ENCODE peak calls at places on chromosome 17, in ten cellular contexts. B, H, O, S, D, V, J, U, L and G are unnamed samples.

GRCh38 chr17:71987634-71988033 is 133.2 kb upstream of the SOX9 start:
- DNase-seq in B (no peak), H (no peak), O (no peak), S (no peak), D (no peak), V (no peak), J (no peak), U (no peak), L (no peak), G (no peak)

GRCh38 chr17:17840751-17841591 is 4.2 kb upstream of the SREBF1 start:
- DNase-seq in B (no peak), H (no peak), O (no peak), S (no peak), D (peak), V (no peak), J (no peak), U (peak), L (no peak), G (no peak)

GRCh38 chr17:4533522-4534502 is 21.4 kb downstream of the MYBBP1A start:
- DNase-seq in B (peak), H (no peak), O (no peak), S (no peak), D (no peak), V (no peak), J (no peak), U (peak), L (no peak), G (no peak)

GRCh38 chr17:71846561-71846960 is 274.3 kb upstream of the SOX9 start:
- DNase-seq in B (no peak), H (no peak), O (no peak), S (no peak), D (no peak), V (no peak), J (no peak), U (no peak), L (no peak), G (no peak)

GRCh38 chr17:7914771-7915610 is 1.1 kb downstream of the RNF227 start:
- DNase-seq in B (peak), H (no peak), O (no peak), S (no peak), D (no peak), V (peak), J (peak), U (no peak), L (no peak), G (no peak)

GRCh38 chr17:59688008-59688407 is 19.2 kb downstream of the PTRH2 start:
- DNase-seq in B (no peak), H (no peak), O (no peak), S (no peak), D (no peak), V (no peak), J (no peak), U (no peak), L (no peak), G (no peak)

GRCh38 chr17:28426081-28426519 is 20.1 kb upstream of the SLC46A1 start:
- DNase-seq in B (peak), H (no peak), O (no peak), S (no peak), D (peak), V (no peak), J (no peak), U (peak), L (no peak), G (no peak)

GRCh38 chr17:2051388-2052237 is 3.3 kb upstream of the HIC1 start:
- DNase-seq in B (no peak), H (no peak), O (no peak), S (no peak), D (no peak), V (no peak), J (peak), U (no peak), L (peak), G (no peak)

GRCh38 chr17:81206657-81207056 is 16.1 kb downstream of the CEP131 start:
- DNase-seq in B (no peak), H (no peak), O (no peak), S (no peak), D (no peak), V (no peak), J (no peak), U (no peak), L (no peak), G (no peak)

GRCh38 chr17:31446195-31446967 is 54.9 kb downstream of the RAB11FIP4 start:
- DNase-seq in B (no peak), H (no peak), O (no peak), S (no peak), D (no peak), V (no peak), J (no peak), U (no peak), L (no peak), G (no peak)

GRCh38 chr17:34201225-34201624 is 53.9 kb upstream of the CCL2 start:
- DNase-seq in B (no peak), H (no peak), O (no peak), S (no peak), D (no peak), V (no peak), J (no peak), U (no peak), L (no peak), G (no peak)

GRCh38 chr17:8913091-8913490 is 45.6 kb upstream of the PIK3R6 start:
- DNase-seq in B (no peak), H (no peak), O (no peak), S (peak), D (no peak), V (no peak), J (no peak), U (no peak), L (no peak), G (no peak)

GRCh38 chr17:18219016-18219415 is 6.4 kb upstream of the LLGL1 start:
- DNase-seq in B (no peak), H (no peak), O (no peak), S (no peak), D (no peak), V (no peak), J (no peak), U (no peak), L (no peak), G (no peak)

GRCh38 chr17:45946841-45947256 is 52.2 kb upstream of the STH start:
- DNase-seq in B (no peak), H (no peak), O (no peak), S (no peak), D (no peak), V (no peak), J (no peak), U (no peak), L (no peak), G (no peak)

GRCh38 chr17:40022961-40023541 is 7.8 kb downstream of the CSF3 start:
- DNase-seq in B (peak), H (no peak), O (no peak), S (no peak), D (no peak), V (peak), J (no peak), U (no peak), L (no peak), G (no peak)

GRCh38 chr17:29847527-29847931 is 82.5 kb downstream of the SSH2 start:
- DNase-seq in B (no peak), H (no peak), O (no peak), S (no peak), D (peak), V (no peak), J (no peak), U (no peak), L (no peak), G (no peak)

GRCh38 chr17:51251010-51251409 is 8.8 kb downstream of the MBTD1 start:
- DNase-seq in B (no peak), H (no peak), O (no peak), S (no peak), D (no peak), V (no peak), J (no peak), U (no peak), L (no peak), G (no peak)

GRCh38 chr17:41552455-41552854 is 19.4 kb downstream of the KRT9 start:
- DNase-seq in B (no peak), H (no peak), O (no peak), S (no peak), D (no peak), V (no peak), J (no peak), U (no peak), L (no peak), G (no peak)

GRCh38 chr17:65696739-65697394 is 135.4 kb upstream of the AXIN2 start:
- DNase-seq in B (no peak), H (no peak), O (no peak), S (no peak), D (no peak), V (no peak), J (no peak), U (no peak), L (no peak), G (no peak)

GRCh38 chr17:10812674-10813073 is 8.8 kb upstream of the TMEM238L start:
- DNase-seq in B (peak), H (no peak), O (no peak), S (no peak), D (no peak), V (no peak), J (no peak), U (no peak), L (no peak), G (no peak)

DNA sequence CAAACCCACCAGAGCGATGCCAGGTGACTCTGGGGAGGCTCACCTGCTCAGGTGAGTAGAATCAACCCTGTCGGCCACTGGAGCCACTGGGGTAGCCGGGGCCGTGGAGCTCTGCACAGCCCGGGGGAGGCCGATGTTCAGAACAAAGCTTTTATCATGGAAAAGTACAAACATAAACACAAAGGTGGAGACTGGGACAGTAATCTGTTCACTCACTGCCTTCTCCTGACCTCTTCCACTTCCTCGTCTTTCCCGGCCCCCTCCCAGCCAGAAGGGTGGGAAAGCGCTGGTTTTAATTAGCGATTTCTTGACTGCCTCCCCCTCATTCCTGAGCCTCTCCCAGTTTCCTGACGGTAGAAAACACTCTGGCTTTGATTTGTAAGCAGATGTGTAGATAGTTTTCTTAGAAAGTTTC is 9.8 kb upstream of the TEX19 start:
- DNase-seq in B (no peak), H (no peak), O (no peak), S (no peak), D (no peak), V (no peak), J (no peak), U (no peak), L (no peak), G (no peak)
- TF ChIP-seq POLR2AphosphoS5 in B (no peak), H (no peak), O (no peak), S (no peak), D (no peak), V (no peak), J (no peak), U (no peak), L (no peak), G (no peak)

DNA sequence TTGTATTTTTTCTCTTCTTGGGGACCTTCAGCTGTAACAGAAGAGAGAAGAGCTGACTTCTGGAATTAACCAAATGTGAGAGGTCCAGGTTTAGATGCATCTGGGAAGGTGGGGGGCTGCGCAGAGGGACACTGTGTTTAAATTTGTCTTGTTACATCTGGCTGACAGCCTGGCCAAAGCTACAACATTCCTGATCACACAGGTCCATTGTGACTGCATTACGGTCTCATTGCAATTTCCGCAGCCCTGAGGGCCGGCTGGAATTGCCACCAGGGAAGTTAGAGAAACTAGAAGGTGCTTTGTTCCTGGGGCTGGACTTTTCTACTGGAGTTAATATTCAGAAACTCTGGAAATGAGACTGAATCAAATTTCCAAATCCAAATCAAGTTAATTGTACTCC is 37.9 kb upstream of the LRRC75A start:
- DNase-seq in B (no peak), H (no peak), O (no peak), S (no peak), D (no peak), V (no peak), J (no peak), U (no peak), L (no peak), G (no peak)
- TF ChIP-seq POLR2AphosphoS5 in B (no peak), H (no peak), O (no peak), S (no peak), D (no peak), V (no peak), J (no peak), U (no peak), L (no peak), G (no peak)

GRCh38 chr17:48630009-48630924 is 4.1 kb upstream of the HOXB9 start:
- DNase-seq in B (no peak), H (no peak), O (no peak), S (no peak), D (no peak), V (no peak), J (no peak), U (no peak), L (no peak), G (no peak)

GRCh38 chr17:48627625-48628510 is 1.7 kb upstream of the HOXB9 start:
- DNase-seq in B (peak), H (no peak), O (no peak), S (no peak), D (no peak), V (no peak), J (no peak), U (no peak), L (no peak), G (no peak)

GRCh38 chr17:48630925-48631692 is 5.0 kb upstream of the HOXB9 start:
- DNase-seq in B (peak), H (no peak), O (no peak), S (no peak), D (peak), V (no peak), J (peak), U (no peak), L (no peak), G (no peak)

GRCh38 chr17:48628641-48629410 is 2.7 kb upstream of the HOXB9 start:
- DNase-seq in B (peak), H (no peak), O (no peak), S (no peak), D (no peak), V (no peak), J (no peak), U (no peak), L (no peak), G (no peak)

DNA sequence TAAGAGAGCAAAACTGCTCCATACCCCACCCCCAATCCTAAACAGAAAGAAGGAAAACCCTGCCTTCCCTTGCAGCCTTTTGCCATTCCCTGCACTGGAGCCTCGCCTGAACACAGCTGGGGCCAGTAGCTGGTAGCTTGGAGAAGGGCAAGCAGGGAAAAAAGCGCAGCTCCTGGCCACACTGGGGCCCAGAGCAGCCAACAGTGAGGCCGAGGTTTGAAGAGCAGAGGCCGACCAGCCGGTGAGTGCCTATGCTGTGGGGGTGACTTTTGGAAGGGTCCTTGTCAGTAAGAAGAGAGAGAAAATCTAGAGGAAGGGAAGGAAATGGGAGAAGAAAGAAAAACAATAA is 3.2 kb upstream of the HOXB9 start:
- DNase-seq in B (no peak), H (no peak), O (no peak), S (no peak), D (no peak), V (no peak), J (no peak), U (no peak), L (no peak), G (no peak)
- TF ChIP-seq POLR2AphosphoS5 in B (no peak), H (no peak), O (no peak), S (no peak), D (no peak), V (no peak), J (no peak), U (no peak), L (no peak), G (no peak)

GRCh38 chr17:19271751-19272357 is 34.7 kb downstream of the EPN2 start:
- DNase-seq in B (no peak), H (no peak), O (no peak), S (no peak), D (no peak), V (no peak), J (peak), U (no peak), L (no peak), G (no peak)
- TF ChIP-seq POLR2AphosphoS5 in B (no peak), H (no peak), O (no peak), S (peak), D (no peak), V (no peak), J (no peak), U (no peak), L (no peak), G (no peak)

GRCh38 chr17:77375526-77375916 is 234.8 kb downstream of the SEC14L1 start:
- DNase-seq in B (no peak), H (no peak), O (no peak), S (no peak), D (no peak), V (no peak), J (peak), U (no peak), L (no peak), G (no peak)

GRCh38 chr17:77374170-77374936 is 233.6 kb downstream of the SEC14L1 start:
- DNase-seq in B (peak), H (peak), O (peak), S (peak), D (peak), V (peak), J (peak), U (peak), L (peak), G (no peak)

GRCh38 chr17:77375108-77375507 is 234.3 kb downstream of the SEC14L1 start:
- DNase-seq in B (no peak), H (no peak), O (no peak), S (no peak), D (no peak), V (no peak), J (peak), U (no peak), L (no peak), G (no peak)

GRCh38 chr17:77376795-77377751 is 236.3 kb downstream of the SEC14L1 start:
- DNase-seq in B (no peak), H (no peak), O (no peak), S (no peak), D (no peak), V (peak), J (peak), U (peak), L (peak), G (no peak)

DNA sequence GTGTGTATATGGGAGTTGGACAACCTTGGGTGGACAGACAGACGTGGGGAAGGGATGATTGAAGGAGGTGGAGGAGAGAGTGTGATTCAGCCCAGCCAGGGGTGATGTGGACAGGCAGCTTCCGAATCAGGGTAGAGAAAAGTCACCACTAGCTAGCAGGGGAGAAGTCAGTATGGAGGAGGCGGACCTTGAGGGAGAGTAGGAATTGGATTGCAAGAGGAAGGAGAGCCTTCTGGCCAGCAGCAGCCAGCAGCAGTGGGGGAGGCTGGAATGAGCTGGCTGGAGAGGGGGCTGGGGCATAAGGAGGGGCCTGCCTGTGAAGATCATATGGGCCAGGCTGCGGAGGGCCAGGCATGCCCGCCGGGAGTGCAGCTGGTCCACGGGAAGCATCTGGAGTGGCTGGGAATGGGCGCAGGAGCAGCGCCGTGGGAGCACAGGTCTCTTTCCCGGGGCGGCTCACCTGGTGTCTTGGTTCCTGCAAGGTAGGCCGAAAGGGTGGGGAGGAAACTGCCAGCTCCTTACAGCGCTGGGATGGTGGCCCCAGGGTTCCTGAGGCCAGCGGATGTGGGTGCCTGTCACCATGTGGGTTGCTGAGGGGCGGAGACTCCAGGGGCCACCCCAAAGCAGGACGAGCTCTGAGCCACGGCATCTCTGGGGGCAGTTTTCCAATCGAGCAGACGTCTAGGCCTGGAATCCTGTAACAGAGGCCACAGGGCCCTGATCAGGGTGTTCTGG is 235.3 kb downstream of the SEC14L1 start:
- DNase-seq in B (peak), H (no peak), O (peak), S (no peak), D (no peak), V (no peak), J (peak), U (no peak), L (peak), G (no peak)
- TF ChIP-seq POLR2AphosphoS5 in B (no peak), H (no peak), O (no peak), S (peak), D (no peak), V (no peak), J (peak), U (no peak), L (no peak), G (no peak)

GRCh38 chr17:78991906-78992532 is 12.3 kb upstream of the LGALS3BP start:
- DNase-seq in B (peak), H (peak), O (peak), S (no peak), D (no peak), V (no peak), J (peak), U (no peak), L (peak), G (no peak)

GRCh38 chr17:78995022-78995760 is 14.4 kb downstream of the CANT1 start:
- DNase-seq in B (no peak), H (no peak), O (peak), S (no peak), D (no peak), V (no peak), J (peak), U (no peak), L (peak), G (no peak)

GRCh38 chr17:78993981-78994671 is 14.4 kb upstream of the LGALS3BP start:
- DNase-seq in B (no peak), H (peak), O (peak), S (no peak), D (no peak), V (no peak), J (peak), U (no peak), L (peak), G (no peak)

GRCh38 chr17:78992542-78993212 is 13.0 kb upstream of the LGALS3BP start:
- DNase-seq in B (peak), H (no peak), O (no peak), S (no peak), D (no peak), V (no peak), J (peak), U (no peak), L (peak), G (no peak)

GRCh38 chr17:78993241-78993956 is 13.7 kb upstream of the LGALS3BP start:
- DNase-seq in B (peak), H (peak), O (peak), S (no peak), D (peak), V (no peak), J (peak), U (peak), L (peak), G (no peak)
- TF ChIP-seq POLR2AphosphoS5 in B (no peak), H (no peak), O (no peak), S (no peak), D (no peak), V (no peak), J (no peak), U (no peak), L (no peak), G (no peak)